ENCODE peak calls at places on chromosomes 12 and 14, in four cellular contexts. One of them, this sample, is unnamed.

GRCh38 chr12:57142727-57143126 is 4.7 kb downstream of the LRP1-AS start:
- DNase-seq in A549: no peak
- DNase-seq in activated T-helper 1 cell treated with Interleukin-2 at 50 U/mL for 16 hours: no peak
- DNase-seq in uterus: peak; percentile 17
- DNase-seq in this sample: no peak

GRCh38 chr12:58067610-58068387 is 126.4 kb downstream of the ATP23 start:
- DNase-seq in uterus: no peak
- DNase-seq in A549: no peak
- DNase-seq in activated T-helper 1 cell treated with Interleukin-2 at 50 U/mL for 16 hours: no peak
- DNase-seq in this sample: no peak

GRCh38 chr12:63937381-63938168 is 93.1 kb downstream of the SRGAP1 start:
- DNase-seq in A549: no peak
- DNase-seq in activated T-helper 1 cell treated with Interleukin-2 at 50 U/mL for 16 hours: no peak
- DNase-seq in uterus: no peak
- DNase-seq in this sample: no peak

GRCh38 chr14:32027255-32027939 is 49.7 kb upstream of the ARHGAP5 start:
- DNase-seq in A549: peak; percentile 32
- DNase-seq in uterus: no peak
- DNase-seq in activated T-helper 1 cell treated with Interleukin-2 at 50 U/mL for 16 hours: no peak
- DNase-seq in this sample: peak; percentile 19

GRCh38 chr14:58667900-58668299 is 30.1 kb downstream of the DACT1 start:
- DNase-seq in activated T-helper 1 cell treated with Interleukin-2 at 50 U/mL for 16 hours: no peak
- DNase-seq in uterus: no peak
- DNase-seq in A549: no peak
- DNase-seq in this sample: no peak

GRCh38 chr14:91029451-91030217 is 30.8 kb downstream of the RPS6KA5 start:
- DNase-seq in uterus: no peak
- DNase-seq in A549: no peak
- DNase-seq in activated T-helper 1 cell treated with Interleukin-2 at 50 U/mL for 16 hours: no peak
- DNase-seq in this sample: no peak

GRCh38 chr14:72980863-72981262 is 46.0 kb downstream of the ZFYVE1 start:
- DNase-seq in uterus: no peak
- DNase-seq in A549: no peak
- DNase-seq in activated T-helper 1 cell treated with Interleukin-2 at 50 U/mL for 16 hours: no peak
- DNase-seq in this sample: no peak

GRCh38 chr14:36657409-36658090 is 4.1 kb upstream of the PAX9 start:
- DNase-seq in A549: no peak
- DNase-seq in uterus: no peak
- DNase-seq in activated T-helper 1 cell treated with Interleukin-2 at 50 U/mL for 16 hours: no peak
- DNase-seq in this sample: no peak

GRCh38 chr14:91454155-91454554 is 36.5 kb upstream of the CCDC88C start:
- DNase-seq in A549: no peak
- DNase-seq in activated T-helper 1 cell treated with Interleukin-2 at 50 U/mL for 16 hours: no peak
- DNase-seq in uterus: no peak
- DNase-seq in this sample: no peak

GRCh38 chr12:12278899-12279298 is 12.1 kb upstream of the LRP6 start:
- DNase-seq in activated T-helper 1 cell treated with Interleukin-2 at 50 U/mL for 16 hours: no peak
- DNase-seq in A549: no peak
- DNase-seq in uterus: no peak
- DNase-seq in this sample: no peak

GRCh38 chr12:68924546-68924945 is 8.4 kb downstream of the CPM start:
- DNase-seq in A549: no peak
- DNase-seq in activated T-helper 1 cell treated with Interleukin-2 at 50 U/mL for 16 hours: no peak
- DNase-seq in uterus: no peak
- DNase-seq in this sample: no peak

GRCh38 chr12:3658327-3659163 is 94.4 kb downstream of the CRACR2A start:
- DNase-seq in A549: no peak
- DNase-seq in uterus: no peak
- DNase-seq in activated T-helper 1 cell treated with Interleukin-2 at 50 U/mL for 16 hours: no peak
- DNase-seq in this sample: peak; percentile 57

GRCh38 chr12:131862600-131862993 is 31.8 kb upstream of the ULK1 start:
- DNase-seq in A549: no peak
- DNase-seq in uterus: no peak
- DNase-seq in activated T-helper 1 cell treated with Interleukin-2 at 50 U/mL for 16 hours: no peak
- DNase-seq in this sample: no peak

GRCh38 chr12:89351489-89352241 is 636 bp downstream of the DUSP6 start:
- DNase-seq in A549: peak; percentile 32
- DNase-seq in uterus: peak; percentile 31
- DNase-seq in activated T-helper 1 cell treated with Interleukin-2 at 50 U/mL for 16 hours: no peak
- DNase-seq in this sample: peak; percentile 68